ENCODE peak calls at places on chromosomes 13 and 19, in nine cellular contexts. One of them, this sample, is unnamed.

GRCh38 chr19:46192990-46193650 is 36.4 kb upstream of the IGFL1 start:
- DNase-seq in BE2C: peak
- DNase-seq in foreskin keratinocyte: peak
- DNase-seq in uterus: no peak
- DNase-seq in AG04449: no peak
- DNase-seq in dorsolateral prefrontal cortex: no peak
- DNase-seq in PC-9: peak
- DNase-seq in fibroblast of pulmonary artery: peak
- DNase-seq in transverse colon: no peak
- DNase-seq in this sample: no peak

GRCh38 chr19:34938886-34939285 is 12.2 kb downstream of the ZNF30 start:
- DNase-seq in fibroblast of pulmonary artery: no peak
- DNase-seq in uterus: no peak
- DNase-seq in foreskin keratinocyte: no peak
- DNase-seq in dorsolateral prefrontal cortex: no peak
- DNase-seq in PC-9: no peak
- DNase-seq in BE2C: no peak
- DNase-seq in transverse colon: no peak
- DNase-seq in AG04449: no peak
- DNase-seq in this sample: no peak

GRCh38 chr13:57813641-57814040 is 182.1 kb downstream of the PCDH17 start:
- DNase-seq in BE2C: no peak
- DNase-seq in foreskin keratinocyte: no peak
- DNase-seq in PC-9: no peak
- DNase-seq in uterus: no peak
- DNase-seq in AG04449: no peak
- DNase-seq in dorsolateral prefrontal cortex: no peak
- DNase-seq in transverse colon: no peak
- DNase-seq in fibroblast of pulmonary artery: no peak
- DNase-seq in this sample: peak

GRCh38 chr13:22655106-22655852 is 525.5 kb upstream of the SGCG start:
- DNase-seq in foreskin keratinocyte: no peak
- DNase-seq in transverse colon: no peak
- DNase-seq in uterus: no peak
- DNase-seq in BE2C: no peak
- DNase-seq in PC-9: no peak
- DNase-seq in AG04449: no peak
- DNase-seq in dorsolateral prefrontal cortex: no peak
- DNase-seq in fibroblast of pulmonary artery: no peak
- DNase-seq in this sample: no peak

GRCh38 chr19:56141416-56141992 is 417 bp downstream of the ZNF444 start:
- DNase-seq in uterus: no peak
- DNase-seq in dorsolateral prefrontal cortex: no peak
- DNase-seq in foreskin keratinocyte: no peak
- DNase-seq in AG04449: no peak
- DNase-seq in fibroblast of pulmonary artery: no peak
- DNase-seq in PC-9: peak
- DNase-seq in BE2C: no peak
- DNase-seq in transverse colon: peak
- DNase-seq in this sample: no peak

GRCh38 chr13:48849515-48849914 is 126.2 kb upstream of the FNDC3A start:
- DNase-seq in transverse colon: no peak
- DNase-seq in foreskin keratinocyte: no peak
- DNase-seq in dorsolateral prefrontal cortex: no peak
- DNase-seq in uterus: no peak
- DNase-seq in fibroblast of pulmonary artery: no peak
- DNase-seq in PC-9: no peak
- DNase-seq in AG04449: no peak
- DNase-seq in BE2C: no peak
- DNase-seq in this sample: no peak

GRCh38 chr13:41962994-41963393 is 2.1 kb upstream of the VWA8 start:
- DNase-seq in transverse colon: no peak
- DNase-seq in fibroblast of pulmonary artery: no peak
- DNase-seq in PC-9: no peak
- DNase-seq in BE2C: no peak
- DNase-seq in AG04449: no peak
- DNase-seq in foreskin keratinocyte: peak
- DNase-seq in dorsolateral prefrontal cortex: no peak
- DNase-seq in uterus: no peak
- DNase-seq in this sample: no peak

GRCh38 chr19:45074744-45075143 is 1.5 kb downstream of the ZNF296 start:
- DNase-seq in transverse colon: no peak
- DNase-seq in BE2C: no peak
- DNase-seq in fibroblast of pulmonary artery: no peak
- DNase-seq in uterus: no peak
- DNase-seq in AG04449: no peak
- DNase-seq in dorsolateral prefrontal cortex: no peak
- DNase-seq in foreskin keratinocyte: no peak
- DNase-seq in PC-9: no peak
- DNase-seq in this sample: no peak

GRCh38 chr19:32878988-32879387 is 9.4 kb upstream of the SLC7A9 start:
- DNase-seq in fibroblast of pulmonary artery: no peak
- DNase-seq in AG04449: no peak
- DNase-seq in uterus: no peak
- DNase-seq in PC-9: no peak
- DNase-seq in dorsolateral prefrontal cortex: no peak
- DNase-seq in transverse colon: no peak
- DNase-seq in foreskin keratinocyte: no peak
- DNase-seq in BE2C: no peak
- DNase-seq in this sample: no peak

GRCh38 chr19:28065026-28065425 is 1147.9 kb downstream of the UQCRFS1 start:
- DNase-seq in transverse colon: no peak
- DNase-seq in PC-9: no peak
- DNase-seq in uterus: no peak
- DNase-seq in AG04449: no peak
- DNase-seq in BE2C: no peak
- DNase-seq in foreskin keratinocyte: peak
- DNase-seq in dorsolateral prefrontal cortex: no peak
- DNase-seq in fibroblast of pulmonary artery: no peak
- DNase-seq in this sample: no peak

GRCh38 chr13:80840313-80840976 is 499.5 kb upstream of the SPRY2 start:
- DNase-seq in foreskin keratinocyte: no peak
- DNase-seq in fibroblast of pulmonary artery: peak
- DNase-seq in transverse colon: no peak
- DNase-seq in AG04449: no peak
- DNase-seq in dorsolateral prefrontal cortex: no peak
- DNase-seq in PC-9: no peak
- DNase-seq in BE2C: no peak
- DNase-seq in uterus: no peak
- DNase-seq in this sample: no peak

GRCh38 chr19:57406516-57407123 is 4.3 kb upstream of the ZNF17 start:
- DNase-seq in dorsolateral prefrontal cortex: peak
- DNase-seq in fibroblast of pulmonary artery: peak
- DNase-seq in AG04449: no peak
- DNase-seq in foreskin keratinocyte: peak
- DNase-seq in BE2C: peak
- DNase-seq in transverse colon: peak
- DNase-seq in PC-9: peak
- DNase-seq in uterus: peak
- DNase-seq in this sample: peak

GRCh38 chr13:44617648-44618047 is 41.5 kb upstream of the TSC22D1 start:
- DNase-seq in PC-9: no peak
- DNase-seq in AG04449: no peak
- DNase-seq in uterus: no peak
- DNase-seq in BE2C: no peak
- DNase-seq in dorsolateral prefrontal cortex: no peak
- DNase-seq in foreskin keratinocyte: no peak
- DNase-seq in transverse colon: no peak
- DNase-seq in fibroblast of pulmonary artery: no peak
- DNase-seq in this sample: no peak

GRCh38 chr13:27643334-27644158 is 21.9 kb downstream of the POLR1D start:
- DNase-seq in transverse colon: no peak
- DNase-seq in AG04449: no peak
- DNase-seq in BE2C: no peak
- DNase-seq in PC-9: no peak
- DNase-seq in dorsolateral prefrontal cortex: no peak
- DNase-seq in fibroblast of pulmonary artery: no peak
- DNase-seq in foreskin keratinocyte: peak
- DNase-seq in uterus: no peak
- DNase-seq in this sample: no peak

GRCh38 chr19:45443462-45444317 is 20.0 kb upstream of the ERCC1 start:
- DNase-seq in foreskin keratinocyte: peak
- DNase-seq in dorsolateral prefrontal cortex: peak
- DNase-seq in transverse colon: peak
- DNase-seq in PC-9: peak
- DNase-seq in fibroblast of pulmonary artery: peak
- DNase-seq in AG04449: no peak
- DNase-seq in BE2C: peak
- DNase-seq in uterus: peak
- DNase-seq in this sample: peak

GRCh38 chr13:32246468-32246867 is 68.7 kb downstream of the ZAR1L start:
- DNase-seq in fibroblast of pulmonary artery: peak
- DNase-seq in foreskin keratinocyte: peak
- DNase-seq in AG04449: no peak
- DNase-seq in BE2C: peak
- DNase-seq in uterus: peak
- DNase-seq in transverse colon: peak
- DNase-seq in PC-9: peak
- DNase-seq in dorsolateral prefrontal cortex: no peak
- DNase-seq in this sample: peak

GRCh38 chr13:113903361-113903760 is 39.5 kb upstream of the GAS6 start:
- DNase-seq in BE2C: no peak
- DNase-seq in dorsolateral prefrontal cortex: no peak
- DNase-seq in fibroblast of pulmonary artery: no peak
- DNase-seq in AG04449: peak
- DNase-seq in PC-9: no peak
- DNase-seq in transverse colon: no peak
- DNase-seq in uterus: peak
- DNase-seq in foreskin keratinocyte: no peak
- DNase-seq in this sample: no peak

GRCh38 chr19:40703029-40703755 is 12.7 kb upstream of the NUMBL start:
- DNase-seq in foreskin keratinocyte: no peak
- DNase-seq in uterus: no peak
- DNase-seq in BE2C: no peak
- DNase-seq in transverse colon: no peak
- DNase-seq in fibroblast of pulmonary artery: no peak
- DNase-seq in AG04449: no peak
- DNase-seq in PC-9: no peak
- DNase-seq in dorsolateral prefrontal cortex: no peak
- DNase-seq in this sample: no peak

GRCh38 chr13:51760592-51760991 is 43.4 kb downstream of the DHRS12 start:
- DNase-seq in fibroblast of pulmonary artery: no peak
- DNase-seq in transverse colon: no peak
- DNase-seq in dorsolateral prefrontal cortex: peak
- DNase-seq in foreskin keratinocyte: no peak
- DNase-seq in PC-9: no peak
- DNase-seq in uterus: no peak
- DNase-seq in BE2C: no peak
- DNase-seq in AG04449: no peak
- DNase-seq in this sample: peak

DNA sequence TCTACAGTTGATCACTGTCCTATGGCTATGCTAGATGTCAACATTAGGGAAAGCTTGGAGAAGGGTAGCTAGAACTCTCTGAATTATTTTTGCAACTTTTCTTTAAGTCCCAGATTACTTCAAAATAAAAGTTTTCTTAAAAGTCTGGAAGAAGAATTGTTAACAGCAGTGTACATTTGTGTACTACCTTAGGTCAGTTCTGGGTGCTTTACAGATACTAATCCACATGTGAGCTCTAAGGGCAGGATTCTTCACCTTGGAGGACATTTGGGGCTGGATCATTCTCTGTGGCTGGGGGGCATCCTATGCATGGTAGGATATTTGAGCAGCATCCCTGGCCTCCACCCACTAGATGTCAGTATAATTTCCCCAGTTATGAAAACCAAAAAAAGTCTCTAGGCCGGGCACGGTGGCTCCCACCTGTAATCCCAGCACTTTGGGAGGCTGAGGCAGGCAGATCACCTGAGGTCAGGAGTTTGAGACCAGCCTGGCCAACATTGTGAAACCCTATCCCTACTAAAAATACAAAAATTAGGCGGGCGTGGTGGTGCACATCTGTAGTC is 2.8 kb downstream of the BRME1 start:
- DNase-seq in PC-9: no peak
- DNase-seq in dorsolateral prefrontal cortex: no peak
- DNase-seq in transverse colon: no peak
- DNase-seq in foreskin keratinocyte: no peak
- DNase-seq in AG04449: no peak
- DNase-seq in uterus: no peak
- DNase-seq in BE2C: peak
- DNase-seq in fibroblast of pulmonary artery: peak
- DNase-seq in this sample: no peak
- TF ChIP-seq CTCF in PC-9: peak
- TF ChIP-seq CTCF in dorsolateral prefrontal cortex: peak
- TF ChIP-seq CTCF in transverse colon: peak
- TF ChIP-seq CTCF in foreskin keratinocyte: peak
- TF ChIP-seq CTCF in AG04449: peak
- TF ChIP-seq CTCF in uterus: no peak
- TF ChIP-seq CTCF in BE2C: peak
- TF ChIP-seq CTCF in fibroblast of pulmonary artery: peak
- TF ChIP-seq CTCF in this sample: peak

DNA sequence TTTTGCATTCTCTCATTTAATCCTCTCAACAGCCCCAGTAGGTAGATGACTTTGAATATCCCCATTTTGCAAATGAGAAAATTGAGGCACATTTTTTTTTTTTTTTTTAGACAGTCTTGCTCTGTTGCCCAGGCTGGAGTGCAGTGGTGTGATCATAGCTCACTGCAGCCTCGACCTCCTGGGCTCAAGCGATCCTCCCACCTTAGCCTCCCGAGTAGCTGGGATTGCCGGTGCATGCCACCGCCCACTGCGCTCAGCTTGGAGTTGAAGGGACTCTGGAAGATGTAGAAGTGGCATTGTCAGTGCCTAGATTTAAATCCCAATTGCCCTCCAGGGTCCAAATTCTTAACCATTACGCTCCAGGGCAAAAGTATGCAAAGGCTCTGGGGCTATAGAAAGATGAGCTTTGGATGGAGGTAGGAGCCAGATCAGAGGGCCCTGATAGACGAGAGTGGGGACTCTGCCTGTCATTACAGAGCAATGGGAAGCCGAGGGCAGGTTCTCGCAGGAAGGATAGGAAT is 813 bp upstream of the MCOLN1 start:
- DNase-seq in BE2C: no peak
- DNase-seq in fibroblast of pulmonary artery: no peak
- DNase-seq in PC-9: no peak
- DNase-seq in dorsolateral prefrontal cortex: no peak
- DNase-seq in uterus: no peak
- DNase-seq in foreskin keratinocyte: no peak
- DNase-seq in AG04449: no peak
- DNase-seq in transverse colon: no peak
- DNase-seq in this sample: no peak
- TF ChIP-seq CTCF in BE2C: no peak
- TF ChIP-seq CTCF in fibroblast of pulmonary artery: no peak
- TF ChIP-seq CTCF in PC-9: no peak
- TF ChIP-seq CTCF in dorsolateral prefrontal cortex: no peak
- TF ChIP-seq CTCF in uterus: no peak
- TF ChIP-seq CTCF in foreskin keratinocyte: no peak
- TF ChIP-seq CTCF in AG04449: no peak
- TF ChIP-seq CTCF in transverse colon: no peak
- TF ChIP-seq CTCF in this sample: no peak

GRCh38 chr13:25214371-25215252 is 42.5 kb upstream of the AMER2 start:
- DNase-seq in dorsolateral prefrontal cortex: no peak
- DNase-seq in transverse colon: no peak
- DNase-seq in BE2C: no peak
- DNase-seq in fibroblast of pulmonary artery: peak
- DNase-seq in PC-9: no peak
- DNase-seq in foreskin keratinocyte: peak
- DNase-seq in AG04449: no peak
- DNase-seq in uterus: peak
- DNase-seq in this sample: no peak
- TF ChIP-seq CTCF in dorsolateral prefrontal cortex: no peak
- TF ChIP-seq CTCF in transverse colon: no peak
- TF ChIP-seq CTCF in BE2C: no peak
- TF ChIP-seq CTCF in fibroblast of pulmonary artery: peak
- TF ChIP-seq CTCF in PC-9: no peak
- TF ChIP-seq CTCF in foreskin keratinocyte: peak
- TF ChIP-seq CTCF in AG04449: no peak
- TF ChIP-seq CTCF in uterus: no peak
- TF ChIP-seq CTCF in this sample: no peak

GRCh38 chr19:51407631-51408131 is 9.8 kb downstream of the SIGLEC10 start:
- DNase-seq in uterus: no peak
- DNase-seq in transverse colon: peak
- DNase-seq in foreskin keratinocyte: no peak
- DNase-seq in PC-9: no peak
- DNase-seq in fibroblast of pulmonary artery: peak
- DNase-seq in BE2C: no peak
- DNase-seq in dorsolateral prefrontal cortex: no peak
- DNase-seq in AG04449: no peak
- DNase-seq in this sample: no peak
- TF ChIP-seq CTCF in uterus: no peak
- TF ChIP-seq CTCF in transverse colon: peak
- TF ChIP-seq CTCF in foreskin keratinocyte: peak
- TF ChIP-seq CTCF in PC-9: peak
- TF ChIP-seq CTCF in fibroblast of pulmonary artery: peak
- TF ChIP-seq CTCF in BE2C: peak
- TF ChIP-seq CTCF in dorsolateral prefrontal cortex: peak
- TF ChIP-seq CTCF in AG04449: peak
- TF ChIP-seq CTCF in this sample: peak

This sample was measured in D721Med.